ENCODE peak calls at places on chromosomes 16 and 17, in eight cellular contexts. Q is NCI-H1436; A is M059J; T is HAP-1; S is hippocampal formation; B is GM12891; P is small intestine; Y is activated CD8-positive, alpha-beta T cell treated with anti-CD3 and anti-CD28 coated beads for 36 hours. H is an unnamed sample.

GRCh38 chr17:81396278-81396721 is 1.0 kb downstream of the BAHCC1 start:
- DNase-seq in Q (no peak), A (no peak), T (no peak), S (no peak), B (no peak), P (no peak), Y (no peak), H (no peak)

GRCh38 chr17:8822401-8823035 is 23.4 kb upstream of the MFSD6L start:
- DNase-seq in Q (no peak), A (no peak), T (no peak), S (no peak), B (no peak), P (no peak), Y (no peak), H (no peak)

GRCh38 chr16:88376835-88377726 is 5.7 kb upstream of the ZNF469 start:
- DNase-seq in Q (no peak), A (no peak), T (no peak), S (no peak), B (no peak), P (no peak), Y (no peak), H (no peak)

GRCh38 chr16:89368604-89369249 is 121.6 kb downstream of the ANKRD11 start:
- DNase-seq in Q (no peak), A (peak), T (no peak), S (no peak), B (no peak), P (no peak), Y (no peak), H (no peak)

GRCh38 chr16:72848759-72849664 is 198.9 kb downstream of the ZFHX3 start:
- DNase-seq in Q (peak), A (peak), T (no peak), S (no peak), B (no peak), P (peak), Y (no peak), H (peak)

GRCh38 chr17:38674013-38674748 is 576 bp downstream of the EPOP start:
- DNase-seq in Q (no peak), A (no peak), T (no peak), S (no peak), B (peak), P (no peak), Y (peak), H (peak)

GRCh38 chr17:63387941-63388340 is 58.2 kb downstream of the CYB561 start:
- DNase-seq in Q (no peak), A (no peak), T (no peak), S (no peak), B (no peak), P (no peak), Y (no peak), H (no peak)

GRCh38 chr16:71840052-71840451 is 5.7 kb upstream of the ATXN1L start:
- DNase-seq in Q (no peak), A (peak), T (no peak), S (no peak), B (no peak), P (no peak), Y (no peak), H (no peak)

GRCh38 chr16:71628810-71629209 is 2.8 kb downstream of the MARVELD3 start:
- DNase-seq in Q (peak), A (peak), T (no peak), S (no peak), B (no peak), P (peak), Y (no peak), H (no peak)

GRCh38 chr16:86037999-86038922 is 139.3 kb downstream of the IRF8 start:
- DNase-seq in Q (no peak), A (peak), T (no peak), S (no peak), B (no peak), P (peak), Y (no peak), H (no peak)

GRCh38 chr16:81261049-81261648 is 22.7 kb downstream of the BCO1 start:
- DNase-seq in Q (no peak), A (no peak), T (no peak), S (no peak), B (no peak), P (peak), Y (peak), H (no peak)

GRCh38 chr16:56606688-56607618 is 1.4 kb upstream of the MT2A start:
- DNase-seq in Q (no peak), A (peak), T (no peak), S (no peak), B (no peak), P (no peak), Y (peak), H (no peak)

GRCh38 chr17:17484451-17484899 is 7.7 kb downstream of the MED9 start:
- DNase-seq in Q (no peak), A (no peak), T (no peak), S (no peak), B (no peak), P (no peak), Y (peak), H (no peak)

GRCh38 chr17:80847506-80848230 is 144.0 kb upstream of the CHMP6 start:
- DNase-seq in Q (no peak), A (no peak), T (no peak), S (no peak), B (no peak), P (peak), Y (peak), H (no peak)

GRCh38 chr17:82217530-82218204 is 5.0 kb upstream of the CCDC57 start:
- DNase-seq in Q (no peak), A (peak), T (no peak), S (no peak), B (no peak), P (no peak), Y (no peak), H (no peak)

GRCh38 chr17:11296994-11297393 is 56.0 kb downstream of the SHISA6 start:
- DNase-seq in Q (no peak), A (peak), T (no peak), S (no peak), B (no peak), P (peak), Y (no peak), H (no peak)

GRCh38 chr17:50993544-50993943 is 127.1 kb downstream of the SPAG9 start:
- DNase-seq in Q (no peak), A (no peak), T (no peak), S (no peak), B (no peak), P (no peak), Y (no peak), H (peak)

GRCh38 chr17:77440571-77440981 is 299.8 kb downstream of the SEC14L1 start:
- DNase-seq in Q (no peak), A (no peak), T (no peak), S (peak), B (no peak), P (no peak), Y (peak), H (no peak)

GRCh38 chr16:71711789-71712188 is 12.7 kb downstream of the PHLPP2 start:
- DNase-seq in Q (no peak), A (no peak), T (no peak), S (no peak), B (no peak), P (peak), Y (no peak), H (no peak)

GRCh38 chr17:13204607-13205237 is 186.9 kb upstream of the ELAC2 start:
- DNase-seq in Q (no peak), A (peak), T (no peak), S (no peak), B (no peak), P (no peak), Y (no peak), H (no peak)

GRCh38 chr17:77822302-77823030 is 136.0 kb upstream of the TNRC6C start:
- DNase-seq in Q (no peak), A (no peak), T (no peak), S (no peak), B (no peak), P (peak), Y (no peak), H (no peak)

GRCh38 chr17:73411330-73411747 is 99.5 kb upstream of the CDC42EP4 start:
- DNase-seq in Q (no peak), A (no peak), T (no peak), S (no peak), B (no peak), P (no peak), Y (no peak), H (no peak)

GRCh38 chr17:74863420-74864296 is 4.0 kb upstream of the GRIN2C start:
- DNase-seq in Q (no peak), A (no peak), T (no peak), S (no peak), B (no peak), P (no peak), Y (no peak), H (no peak)

GRCh38 chr17:21061158-21061835 is 18.5 kb upstream of the USP22 start:
- DNase-seq in Q (no peak), A (no peak), T (no peak), S (no peak), B (no peak), P (no peak), Y (no peak), H (no peak)

GRCh38 chr17:2018716-2019490 is 6.2 kb downstream of the RTN4RL1 start:
- DNase-seq in Q (no peak), A (no peak), T (no peak), S (no peak), B (no peak), P (no peak), Y (no peak), H (no peak)

GRCh38 chr16:10622036-10622921 is 41.9 kb upstream of the EMP2 start:
- DNase-seq in Q (no peak), A (no peak), T (no peak), S (no peak), B (no peak), P (peak), Y (no peak), H (no peak)

GRCh38 chr16:30004811-30005242 is 6.0 kb downstream of the DOC2A start:
- DNase-seq in Q (peak), A (no peak), T (no peak), S (no peak), B (peak), P (peak), Y (no peak), H (no peak)

GRCh38 chr16:25838724-25839186 is 147.0 kb downstream of the HS3ST4 start:
- DNase-seq in Q (peak), A (peak), T (peak), S (peak), B (peak), P (peak), Y (peak), H (no peak)

GRCh38 chr16:22220076-22220453 is 14.0 kb downstream of the EEF2K start:
- DNase-seq in Q (no peak), A (peak), T (no peak), S (no peak), B (no peak), P (peak), Y (no peak), H (no peak)

GRCh38 chr17:61286449-61286848 is 113.2 kb upstream of the TBX2 start:
- DNase-seq in Q (no peak), A (no peak), T (no peak), S (no peak), B (no peak), P (no peak), Y (no peak), H (no peak)

GRCh38 chr16:80056334-80056733 is 455.8 kb upstream of the MAF start:
- DNase-seq in Q (no peak), A (no peak), T (no peak), S (no peak), B (no peak), P (no peak), Y (no peak), H (no peak)

GRCh38 chr16:49643429-49644142 is 212.3 kb downstream of the ZNF423 start:
- DNase-seq in Q (no peak), A (peak), T (no peak), S (no peak), B (no peak), P (no peak), Y (no peak), H (no peak)

GRCh38 chr17:75773121-75773807 is 8.3 kb upstream of the GALK1 start:
- DNase-seq in Q (no peak), A (no peak), T (no peak), S (no peak), B (no peak), P (no peak), Y (no peak), H (no peak)

GRCh38 chr17:79272666-79273219 is 198.1 kb downstream of the ENGASE start:
- DNase-seq in Q (no peak), A (peak), T (no peak), S (no peak), B (no peak), P (peak), Y (no peak), H (no peak)

GRCh38 chr16:68377667-68378420 is 67.0 kb downstream of the PRMT7 start:
- DNase-seq in Q (no peak), A (no peak), T (no peak), S (no peak), B (no peak), P (no peak), Y (no peak), H (no peak)

GRCh38 chr17:68533887-68534700 is 21.9 kb downstream of the PRKAR1A start:
- DNase-seq in Q (no peak), A (no peak), T (peak), S (no peak), B (no peak), P (no peak), Y (no peak), H (no peak)

GRCh38 chr17:54967621-54968258 is 714 bp downstream of the COX11 start:
- DNase-seq in Q (no peak), A (peak), T (peak), S (peak), B (peak), P (peak), Y (peak), H (no peak)

GRCh38 chr17:41492771-41493170 is 3.1 kb upstream of the KRT36 start:
- DNase-seq in Q (peak), A (peak), T (peak), S (no peak), B (no peak), P (no peak), Y (no peak), H (no peak)

GRCh38 chr17:32341141-32341856 is 674 bp downstream of the C17orf75 start:
- DNase-seq in Q (peak), A (no peak), T (no peak), S (peak), B (no peak), P (peak), Y (peak), H (no peak)